ENCODE peak calls at places on chromosomes 13 and 19, in eight cellular contexts. G is left colon; L is germinal center; B is NCI-H460; Z is NCI-H2171; T is HEK293T; W is naive thymus-derived CD8-positive, alpha-beta T cell; H is left ventricle myocardium inferior. I is an unnamed sample.
A peak's percentile ranks its signal among the peaks of the same experiment; 100 is the strongest.

GRCh38 chr13:27922974-27923612 is 3.3 kb downstream of the PDX1 start:
- DNase-seq in G (no peak), L (no peak), B (no peak), Z (no peak), T (no peak), W (no peak), H (no peak), I (no peak)

GRCh38 chr19:17687857-17688784 is at the start of gene UNC13A:
- DNase-seq in G (no peak), L (peak; percentile 63), B (no peak), Z (peak; percentile 40), T (peak; percentile 83), W (peak; percentile 53), H (peak; percentile 40), I (no peak)

GRCh38 chr13:87259479-87260083 is 411.6 kb upstream of the SLITRK5 start:
- DNase-seq in G (no peak), L (no peak), B (peak; percentile 24), Z (no peak), T (peak; percentile 58), W (no peak), H (no peak), I (no peak)

GRCh38 chr19:35000647-35001501 is 751 bp downstream of the GRAMD1A start:
- DNase-seq in G (no peak), L (peak; percentile 53), B (no peak), Z (peak; percentile 35), T (peak; percentile 33), W (peak; percentile 72), H (no peak), I (peak; percentile 38)

GRCh38 chr13:49213539-49213938 is 6.6 kb upstream of the MLNR start:
- DNase-seq in G (no peak), L (peak; percentile 16), B (no peak), Z (no peak), T (no peak), W (no peak), H (no peak), I (no peak)

GRCh38 chr19:7200739-7201138 is 93.5 kb downstream of the INSR start:
- DNase-seq in G (no peak), L (no peak), B (no peak), Z (no peak), T (no peak), W (no peak), H (no peak), I (no peak)

GRCh38 chr19:4130635-4131438 is 6.9 kb upstream of the MAP2K2 start:
- DNase-seq in G (no peak), L (no peak), B (peak; percentile 65), Z (no peak), T (no peak), W (no peak), H (no peak), I (no peak)

GRCh38 chr13:106484755-106485193 is 50.7 kb downstream of the EFNB2 start:
- DNase-seq in G (no peak), L (no peak), B (no peak), Z (no peak), T (no peak), W (no peak), H (no peak), I (no peak)

GRCh38 chr19:17831419-17831888 is 10.1 kb upstream of the INSL3 start:
- DNase-seq in G (no peak), L (no peak), B (no peak), Z (no peak), T (no peak), W (no peak), H (no peak), I (no peak)

GRCh38 chr19:47569331-47569730 is 3.6 kb downstream of the ZNF541 start:
- DNase-seq in G (no peak), L (no peak), B (no peak), Z (no peak), T (no peak), W (no peak), H (no peak), I (no peak)

GRCh38 chr19:12800873-12801465 is 631 bp downstream of the PRDX2 start:
- DNase-seq in G (no peak), L (no peak), B (no peak), Z (no peak), T (no peak), W (no peak), H (no peak), I (no peak)